ENCODE peak calls at places on chromosomes 6 and 20, in six cellular contexts. One of them, this sample, is unnamed.

GRCh38 chr6:100657678-100658330 is 193.1 kb upstream of the SIM1 start:
- DNase-seq in mesenchymal stem cell: peak
- DNase-seq in IMR-90: peak
- DNase-seq in neuronal stem cell: no peak
- DNase-seq in mesendoderm: no peak
- DNase-seq in trophoblast cell: peak
- DNase-seq in this sample: no peak

GRCh38 chr6:18579869-18580268 is 192.7 kb downstream of the RNF144B start:
- DNase-seq in mesenchymal stem cell: no peak
- DNase-seq in IMR-90: no peak
- DNase-seq in neuronal stem cell: no peak
- DNase-seq in mesendoderm: no peak
- DNase-seq in trophoblast cell: no peak
- DNase-seq in this sample: no peak

GRCh38 chr6:53241936-53242335 is 93.3 kb upstream of the GCM1 start:
- DNase-seq in mesenchymal stem cell: no peak
- DNase-seq in IMR-90: no peak
- DNase-seq in neuronal stem cell: no peak
- DNase-seq in mesendoderm: no peak
- DNase-seq in trophoblast cell: no peak
- DNase-seq in this sample: no peak

GRCh38 chr20:39909447-39909846 is 779.6 kb downstream of the MAFB start:
- DNase-seq in mesenchymal stem cell: no peak
- DNase-seq in IMR-90: no peak
- DNase-seq in neuronal stem cell: no peak
- DNase-seq in mesendoderm: no peak
- DNase-seq in trophoblast cell: peak
- DNase-seq in this sample: no peak

GRCh38 chr6:148203281-148203925 is 139.2 kb upstream of the SASH1 start:
- DNase-seq in mesenchymal stem cell: peak
- DNase-seq in IMR-90: peak
- DNase-seq in neuronal stem cell: no peak
- DNase-seq in mesendoderm: no peak
- DNase-seq in trophoblast cell: peak
- DNase-seq in this sample: no peak

GRCh38 chr6:63685453-63686379 is 50.1 kb downstream of the PHF3 start:
- DNase-seq in mesenchymal stem cell: no peak
- DNase-seq in IMR-90: no peak
- DNase-seq in neuronal stem cell: no peak
- DNase-seq in mesendoderm: no peak
- DNase-seq in trophoblast cell: no peak
- DNase-seq in this sample: no peak

GRCh38 chr6:28809947-28810654 is 113.7 kb downstream of the TRIM27 start:
- DNase-seq in mesenchymal stem cell: peak
- DNase-seq in IMR-90: no peak
- DNase-seq in neuronal stem cell: no peak
- DNase-seq in mesendoderm: peak
- DNase-seq in trophoblast cell: peak
- DNase-seq in this sample: peak

GRCh38 chr6:151240036-151240685 is 394 bp downstream of the AKAP12 start:
- DNase-seq in mesenchymal stem cell: peak
- DNase-seq in IMR-90: peak
- DNase-seq in neuronal stem cell: peak
- DNase-seq in mesendoderm: peak
- DNase-seq in trophoblast cell: peak
- DNase-seq in this sample: peak

GRCh38 chr6:43076928-43077809 is 1.1 kb downstream of the PTK7 start:
- DNase-seq in mesenchymal stem cell: peak
- DNase-seq in IMR-90: peak
- DNase-seq in neuronal stem cell: no peak
- DNase-seq in mesendoderm: peak
- DNase-seq in trophoblast cell: no peak
- DNase-seq in this sample: peak

GRCh38 chr20:588932-589672 is 21.0 kb downstream of the TCF15 start:
- DNase-seq in mesenchymal stem cell: no peak
- DNase-seq in IMR-90: no peak
- DNase-seq in neuronal stem cell: no peak
- DNase-seq in mesendoderm: peak
- DNase-seq in trophoblast cell: no peak
- DNase-seq in this sample: no peak

GRCh38 chr6:168167431-168168315 is 88.7 kb upstream of the FRMD1 start:
- DNase-seq in mesenchymal stem cell: no peak
- DNase-seq in IMR-90: no peak
- DNase-seq in neuronal stem cell: no peak
- DNase-seq in mesendoderm: no peak
- DNase-seq in trophoblast cell: no peak
- DNase-seq in this sample: peak

GRCh38 chr6:168171673-168172352 is 92.8 kb upstream of the FRMD1 start:
- DNase-seq in mesenchymal stem cell: no peak
- DNase-seq in IMR-90: no peak
- DNase-seq in neuronal stem cell: no peak
- DNase-seq in mesendoderm: peak
- DNase-seq in trophoblast cell: no peak
- DNase-seq in this sample: no peak

GRCh38 chr6:168165891-168166290 is 86.9 kb upstream of the FRMD1 start:
- DNase-seq in mesenchymal stem cell: no peak
- DNase-seq in IMR-90: no peak
- DNase-seq in neuronal stem cell: no peak
- DNase-seq in mesendoderm: no peak
- DNase-seq in trophoblast cell: no peak
- DNase-seq in this sample: no peak

GRCh38 chr6:168166627-168167026 is 87.6 kb upstream of the FRMD1 start:
- DNase-seq in mesenchymal stem cell: no peak
- DNase-seq in IMR-90: no peak
- DNase-seq in neuronal stem cell: no peak
- DNase-seq in mesendoderm: no peak
- DNase-seq in trophoblast cell: no peak
- DNase-seq in this sample: peak

GRCh38 chr6:168169624-168170023 is 90.6 kb upstream of the FRMD1 start:
- DNase-seq in mesenchymal stem cell: no peak
- DNase-seq in IMR-90: no peak
- DNase-seq in neuronal stem cell: no peak
- DNase-seq in mesendoderm: no peak
- DNase-seq in trophoblast cell: no peak
- DNase-seq in this sample: peak
- H2BK120ac ChIP-seq in mesenchymal stem cell: no peak
- H2BK120ac ChIP-seq in IMR-90: no peak
- H2BK120ac ChIP-seq in neuronal stem cell: no peak
- H2BK120ac ChIP-seq in mesendoderm: no peak
- H2BK120ac ChIP-seq in trophoblast cell: no peak
- H2BK120ac ChIP-seq in this sample: no peak

GRCh38 chr6:15893556-15894253 is 230.9 kb upstream of the DTNBP1 start:
- DNase-seq in mesenchymal stem cell: no peak
- DNase-seq in IMR-90: peak
- DNase-seq in neuronal stem cell: no peak
- DNase-seq in mesendoderm: peak
- DNase-seq in trophoblast cell: peak
- DNase-seq in this sample: no peak
- H2BK120ac ChIP-seq in mesenchymal stem cell: no peak
- H2BK120ac ChIP-seq in IMR-90: no peak
- H2BK120ac ChIP-seq in neuronal stem cell: no peak
- H2BK120ac ChIP-seq in mesendoderm: no peak
- H2BK120ac ChIP-seq in trophoblast cell: no peak
- H2BK120ac ChIP-seq in this sample: no peak

DNA sequence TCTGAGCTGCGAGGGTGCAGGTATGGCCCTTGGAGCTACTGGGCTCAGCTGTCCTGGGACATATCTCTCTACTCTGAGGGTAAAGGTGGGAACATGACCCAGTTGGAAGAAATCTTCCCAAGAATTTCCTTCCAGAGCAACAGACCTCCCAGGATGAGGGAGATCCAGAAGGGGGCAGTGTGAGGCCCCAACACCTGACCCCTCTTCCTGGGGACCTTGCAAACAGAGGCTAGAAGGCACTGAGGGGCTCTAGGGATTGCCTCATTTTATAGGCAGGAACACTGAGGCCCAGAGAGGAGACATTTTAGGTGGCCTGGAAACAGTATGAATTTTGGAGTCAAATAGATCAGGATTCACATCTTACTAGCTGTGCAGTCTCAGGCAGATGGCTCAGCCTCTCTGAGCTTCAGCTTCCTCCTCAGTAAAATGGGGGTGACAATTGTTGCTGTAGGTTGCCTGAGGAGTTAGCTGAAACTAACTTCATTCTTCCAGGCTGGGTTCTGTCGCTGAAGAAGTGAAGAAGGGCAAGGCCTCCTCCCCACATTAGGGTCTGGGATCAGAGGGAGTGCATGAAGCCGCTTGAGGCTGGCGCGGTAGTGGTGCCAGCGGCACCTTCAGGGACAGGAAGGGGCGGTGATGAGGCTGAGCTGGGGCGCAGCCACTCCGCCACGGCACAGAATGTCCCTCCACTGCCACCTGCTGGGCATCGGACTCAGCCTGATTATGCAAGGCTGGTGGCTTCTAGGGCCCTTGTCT is 11.4 kb downstream of the KCNK17 start:
- DNase-seq in mesenchymal stem cell: peak
- DNase-seq in IMR-90: peak
- DNase-seq in neuronal stem cell: peak
- DNase-seq in mesendoderm: peak
- DNase-seq in trophoblast cell: peak
- DNase-seq in this sample: peak
- H2BK120ac ChIP-seq in mesenchymal stem cell: no peak
- H2BK120ac ChIP-seq in IMR-90: no peak
- H2BK120ac ChIP-seq in neuronal stem cell: no peak
- H2BK120ac ChIP-seq in mesendoderm: no peak
- H2BK120ac ChIP-seq in trophoblast cell: no peak
- H2BK120ac ChIP-seq in this sample: no peak

GRCh38 chr6:11648889-11649288 is 111.3 kb downstream of the TMEM170B start:
- DNase-seq in mesenchymal stem cell: no peak
- DNase-seq in IMR-90: no peak
- DNase-seq in neuronal stem cell: no peak
- DNase-seq in mesendoderm: no peak
- DNase-seq in trophoblast cell: no peak
- DNase-seq in this sample: no peak
- H2BK120ac ChIP-seq in mesenchymal stem cell: no peak
- H2BK120ac ChIP-seq in IMR-90: peak
- H2BK120ac ChIP-seq in neuronal stem cell: no peak
- H2BK120ac ChIP-seq in mesendoderm: peak
- H2BK120ac ChIP-seq in trophoblast cell: peak
- H2BK120ac ChIP-seq in this sample: no peak

DNA sequence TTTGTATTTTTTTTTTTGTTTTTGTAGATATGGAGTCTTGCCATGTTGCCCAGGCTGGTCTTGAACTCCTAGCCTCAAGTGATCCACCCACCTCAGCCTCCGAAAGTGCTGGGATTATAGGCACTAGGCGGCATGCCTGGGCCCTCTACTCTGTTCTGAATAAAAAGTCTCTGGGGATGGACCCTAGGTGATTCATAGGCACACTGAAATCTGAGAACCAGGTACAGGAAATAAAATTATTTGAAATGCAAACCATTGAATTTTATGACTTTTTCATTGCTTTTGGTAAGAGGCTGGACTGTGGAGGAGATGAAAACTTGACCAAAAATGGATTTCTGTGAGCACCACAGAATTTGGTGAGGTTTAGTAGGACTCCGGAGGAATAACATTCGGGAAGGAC is 117.5 kb downstream of the PRIM2 start:
- DNase-seq in mesenchymal stem cell: no peak
- DNase-seq in IMR-90: no peak
- DNase-seq in neuronal stem cell: no peak
- DNase-seq in mesendoderm: no peak
- DNase-seq in trophoblast cell: no peak
- DNase-seq in this sample: no peak
- H2BK120ac ChIP-seq in mesenchymal stem cell: no peak
- H2BK120ac ChIP-seq in IMR-90: peak
- H2BK120ac ChIP-seq in neuronal stem cell: no peak
- H2BK120ac ChIP-seq in mesendoderm: no peak
- H2BK120ac ChIP-seq in trophoblast cell: no peak
- H2BK120ac ChIP-seq in this sample: peak

GRCh38 chr20:10853176-10853575 is 179.4 kb upstream of the JAG1 start:
- DNase-seq in mesenchymal stem cell: no peak
- DNase-seq in IMR-90: no peak
- DNase-seq in neuronal stem cell: peak
- DNase-seq in mesendoderm: no peak
- DNase-seq in trophoblast cell: no peak
- DNase-seq in this sample: no peak
- H2BK120ac ChIP-seq in mesenchymal stem cell: no peak
- H2BK120ac ChIP-seq in IMR-90: no peak
- H2BK120ac ChIP-seq in neuronal stem cell: no peak
- H2BK120ac ChIP-seq in mesendoderm: no peak
- H2BK120ac ChIP-seq in trophoblast cell: no peak
- H2BK120ac ChIP-seq in this sample: no peak

GRCh38 chr6:24987439-24987838 is 51.7 kb upstream of the RIPOR2 start:
- DNase-seq in mesenchymal stem cell: no peak
- DNase-seq in IMR-90: no peak
- DNase-seq in neuronal stem cell: no peak
- DNase-seq in mesendoderm: no peak
- DNase-seq in trophoblast cell: no peak
- DNase-seq in this sample: no peak
- H2BK120ac ChIP-seq in mesenchymal stem cell: no peak
- H2BK120ac ChIP-seq in IMR-90: no peak
- H2BK120ac ChIP-seq in neuronal stem cell: no peak
- H2BK120ac ChIP-seq in mesendoderm: no peak
- H2BK120ac ChIP-seq in trophoblast cell: no peak
- H2BK120ac ChIP-seq in this sample: no peak